ENCODE peak calls at places on chromosomes 3 and 15, in nine cellular contexts. One of them, this sample, is unnamed.

GRCh38 chr15:38050529-38050928 is 116.1 kb downstream of the TMCO5A start:
- DNase-seq in cardiac muscle cell: peak
- DNase-seq in heart right ventricle: no peak
- DNase-seq in mesendoderm: no peak
- DNase-seq in CD4-positive, alpha-beta memory T cell: no peak
- DNase-seq in CD4-positive, alpha-beta T cell: no peak
- DNase-seq in RWPE1: peak
- DNase-seq in uterus: no peak
- DNase-seq in neural progenitor cell: no peak
- DNase-seq in this sample: peak

GRCh38 chr3:100083209-100083608 is 31.1 kb downstream of the FILIP1L start:
- DNase-seq in cardiac muscle cell: no peak
- DNase-seq in heart right ventricle: no peak
- DNase-seq in mesendoderm: no peak
- DNase-seq in CD4-positive, alpha-beta memory T cell: no peak
- DNase-seq in CD4-positive, alpha-beta T cell: no peak
- DNase-seq in RWPE1: no peak
- DNase-seq in uterus: no peak
- DNase-seq in neural progenitor cell: no peak
- DNase-seq in this sample: no peak

GRCh38 chr3:173747427-173747826 is 349.9 kb downstream of the NLGN1 start:
- DNase-seq in cardiac muscle cell: no peak
- DNase-seq in heart right ventricle: no peak
- DNase-seq in mesendoderm: no peak
- DNase-seq in CD4-positive, alpha-beta memory T cell: no peak
- DNase-seq in CD4-positive, alpha-beta T cell: no peak
- DNase-seq in RWPE1: peak
- DNase-seq in uterus: no peak
- DNase-seq in neural progenitor cell: no peak
- DNase-seq in this sample: peak

GRCh38 chr3:76134166-76134565 is 348.8 kb upstream of the ZNF717 start:
- DNase-seq in cardiac muscle cell: no peak
- DNase-seq in heart right ventricle: no peak
- DNase-seq in mesendoderm: no peak
- DNase-seq in CD4-positive, alpha-beta memory T cell: no peak
- DNase-seq in CD4-positive, alpha-beta T cell: no peak
- DNase-seq in RWPE1: peak
- DNase-seq in uterus: no peak
- DNase-seq in neural progenitor cell: no peak
- DNase-seq in this sample: peak

GRCh38 chr3:57068437-57069089 is 8.1 kb downstream of the SPATA12 start:
- DNase-seq in cardiac muscle cell: peak
- DNase-seq in heart right ventricle: no peak
- DNase-seq in mesendoderm: no peak
- DNase-seq in CD4-positive, alpha-beta memory T cell: no peak
- DNase-seq in CD4-positive, alpha-beta T cell: no peak
- DNase-seq in RWPE1: peak
- DNase-seq in uterus: peak
- DNase-seq in neural progenitor cell: peak
- DNase-seq in this sample: peak

GRCh38 chr3:5295191-5295690 is 107.7 kb downstream of the EDEM1 start:
- DNase-seq in cardiac muscle cell: no peak
- DNase-seq in heart right ventricle: no peak
- DNase-seq in mesendoderm: no peak
- DNase-seq in CD4-positive, alpha-beta memory T cell: no peak
- DNase-seq in CD4-positive, alpha-beta T cell: no peak
- DNase-seq in RWPE1: no peak
- DNase-seq in uterus: no peak
- DNase-seq in neural progenitor cell: no peak
- DNase-seq in this sample: peak

GRCh38 chr3:19485267-19485666 is 337.0 kb downstream of the KCNH8 start:
- DNase-seq in cardiac muscle cell: no peak
- DNase-seq in heart right ventricle: no peak
- DNase-seq in mesendoderm: no peak
- DNase-seq in CD4-positive, alpha-beta memory T cell: no peak
- DNase-seq in CD4-positive, alpha-beta T cell: no peak
- DNase-seq in RWPE1: no peak
- DNase-seq in uterus: no peak
- DNase-seq in neural progenitor cell: no peak
- DNase-seq in this sample: no peak

GRCh38 chr3:182739619-182740018 is 53.7 kb upstream of the ATP11B start:
- DNase-seq in cardiac muscle cell: peak
- DNase-seq in heart right ventricle: no peak
- DNase-seq in mesendoderm: peak
- DNase-seq in CD4-positive, alpha-beta memory T cell: no peak
- DNase-seq in CD4-positive, alpha-beta T cell: no peak
- DNase-seq in RWPE1: no peak
- DNase-seq in uterus: no peak
- DNase-seq in neural progenitor cell: no peak
- DNase-seq in this sample: no peak

GRCh38 chr3:12943124-12944021 is 102.0 kb upstream of the RPL32 start:
- DNase-seq in cardiac muscle cell: no peak
- DNase-seq in heart right ventricle: peak
- DNase-seq in mesendoderm: no peak
- DNase-seq in CD4-positive, alpha-beta memory T cell: no peak
- DNase-seq in CD4-positive, alpha-beta T cell: no peak
- DNase-seq in RWPE1: no peak
- DNase-seq in uterus: no peak
- DNase-seq in neural progenitor cell: no peak
- DNase-seq in this sample: no peak

GRCh38 chr3:131172502-131172901 is 145.8 kb downstream of the NEK11 start:
- DNase-seq in cardiac muscle cell: no peak
- DNase-seq in heart right ventricle: no peak
- DNase-seq in mesendoderm: no peak
- DNase-seq in CD4-positive, alpha-beta memory T cell: no peak
- DNase-seq in CD4-positive, alpha-beta T cell: no peak
- DNase-seq in RWPE1: no peak
- DNase-seq in uterus: no peak
- DNase-seq in neural progenitor cell: no peak
- DNase-seq in this sample: no peak

GRCh38 chr15:65423977-65424679 is 1.4 kb upstream of the IGDCC4 start:
- DNase-seq in cardiac muscle cell: no peak
- DNase-seq in heart right ventricle: no peak
- DNase-seq in mesendoderm: peak
- DNase-seq in CD4-positive, alpha-beta memory T cell: no peak
- DNase-seq in CD4-positive, alpha-beta T cell: no peak
- DNase-seq in RWPE1: no peak
- DNase-seq in uterus: no peak
- DNase-seq in neural progenitor cell: no peak
- DNase-seq in this sample: no peak

GRCh38 chr3:45021524-45021923 is 4.6 kb upstream of the CLEC3B start:
- DNase-seq in cardiac muscle cell: peak
- DNase-seq in heart right ventricle: peak
- DNase-seq in mesendoderm: no peak
- DNase-seq in CD4-positive, alpha-beta memory T cell: no peak
- DNase-seq in CD4-positive, alpha-beta T cell: no peak
- DNase-seq in RWPE1: no peak
- DNase-seq in uterus: no peak
- DNase-seq in neural progenitor cell: no peak
- DNase-seq in this sample: no peak

GRCh38 chr3:172591171-172591605 is 68.0 kb upstream of the TNFSF10 start:
- DNase-seq in cardiac muscle cell: no peak
- DNase-seq in heart right ventricle: no peak
- DNase-seq in mesendoderm: peak
- DNase-seq in CD4-positive, alpha-beta memory T cell: no peak
- DNase-seq in CD4-positive, alpha-beta T cell: no peak
- DNase-seq in RWPE1: no peak
- DNase-seq in uterus: no peak
- DNase-seq in neural progenitor cell: no peak
- DNase-seq in this sample: no peak

GRCh38 chr3:188092648-188093047 is 61.3 kb upstream of the LPP start:
- DNase-seq in cardiac muscle cell: no peak
- DNase-seq in heart right ventricle: no peak
- DNase-seq in mesendoderm: no peak
- DNase-seq in CD4-positive, alpha-beta memory T cell: no peak
- DNase-seq in CD4-positive, alpha-beta T cell: no peak
- DNase-seq in RWPE1: no peak
- DNase-seq in uterus: no peak
- DNase-seq in neural progenitor cell: no peak
- DNase-seq in this sample: no peak

GRCh38 chr3:62602987-62603386 is 229.6 kb upstream of the FEZF2 start:
- DNase-seq in cardiac muscle cell: no peak
- DNase-seq in heart right ventricle: no peak
- DNase-seq in mesendoderm: no peak
- DNase-seq in CD4-positive, alpha-beta memory T cell: no peak
- DNase-seq in CD4-positive, alpha-beta T cell: no peak
- DNase-seq in RWPE1: no peak
- DNase-seq in uterus: no peak
- DNase-seq in neural progenitor cell: no peak
- DNase-seq in this sample: no peak

GRCh38 chr3:55623786-55624185 is 136.7 kb upstream of the WNT5A start:
- DNase-seq in cardiac muscle cell: no peak
- DNase-seq in heart right ventricle: no peak
- DNase-seq in mesendoderm: no peak
- DNase-seq in CD4-positive, alpha-beta memory T cell: no peak
- DNase-seq in CD4-positive, alpha-beta T cell: no peak
- DNase-seq in RWPE1: no peak
- DNase-seq in uterus: no peak
- DNase-seq in neural progenitor cell: no peak
- DNase-seq in this sample: peak
- H3K27ac ChIP-seq in cardiac muscle cell: no peak
- H3K27ac ChIP-seq in heart right ventricle: no peak
- H3K27ac ChIP-seq in mesendoderm: no peak
- H3K27ac ChIP-seq in CD4-positive, alpha-beta memory T cell: no peak
- H3K27ac ChIP-seq in CD4-positive, alpha-beta T cell: no peak
- H3K27ac ChIP-seq in RWPE1: no peak
- H3K27ac ChIP-seq in uterus: no peak
- H3K27ac ChIP-seq in neural progenitor cell: no peak
- H3K27ac ChIP-seq in this sample: peak

DNA sequence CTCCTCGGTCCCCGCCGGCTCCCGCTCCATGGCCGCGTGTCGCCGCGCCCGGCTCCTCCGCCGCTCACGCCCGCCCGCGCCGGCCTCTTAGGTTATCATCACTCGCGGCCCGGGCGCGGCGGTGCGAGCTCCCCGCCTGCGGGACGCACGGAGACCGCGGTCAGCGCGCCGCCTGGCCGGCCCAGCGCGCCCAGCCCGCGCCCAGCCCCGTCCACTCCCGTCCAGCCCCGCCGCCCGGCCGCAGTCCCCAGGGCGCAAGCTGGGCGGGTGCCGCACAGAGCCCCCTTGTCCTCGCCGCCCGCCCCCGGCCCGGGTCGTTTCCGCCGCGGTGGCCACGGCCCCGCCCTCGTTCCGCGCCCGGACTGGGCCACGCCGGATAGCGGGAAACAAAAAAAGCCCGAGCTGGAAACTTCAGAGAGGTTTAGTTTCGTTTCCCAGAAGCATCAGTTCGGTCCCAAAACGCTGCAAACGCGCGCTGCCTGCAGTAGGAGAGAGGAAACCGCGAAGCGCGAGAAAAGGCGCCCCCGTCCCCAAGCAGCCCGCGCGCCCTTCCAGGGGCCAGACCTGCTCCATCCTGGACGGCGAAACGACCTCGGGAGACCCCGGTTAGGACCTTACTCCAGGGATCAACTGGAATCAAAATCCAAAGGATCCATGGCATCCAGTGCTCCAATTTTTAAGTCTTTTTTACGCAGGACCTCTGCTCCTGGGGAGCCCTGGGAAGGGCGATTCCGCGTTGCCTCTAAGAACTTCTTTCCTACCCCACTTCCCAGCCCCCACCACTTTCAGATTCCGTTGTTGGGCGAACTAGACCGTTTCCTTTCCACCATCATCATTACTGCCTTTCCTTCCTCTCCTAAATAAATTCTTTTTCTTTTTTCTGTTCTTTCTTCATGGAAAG is at the start of gene ATP10A:
- DNase-seq in cardiac muscle cell: peak
- DNase-seq in heart right ventricle: peak
- DNase-seq in mesendoderm: peak
- DNase-seq in CD4-positive, alpha-beta memory T cell: peak
- DNase-seq in CD4-positive, alpha-beta T cell: no peak
- DNase-seq in RWPE1: no peak
- DNase-seq in uterus: no peak
- DNase-seq in neural progenitor cell: peak
- DNase-seq in this sample: no peak
- H3K27ac ChIP-seq in cardiac muscle cell: no peak
- H3K27ac ChIP-seq in heart right ventricle: peak
- H3K27ac ChIP-seq in mesendoderm: no peak
- H3K27ac ChIP-seq in CD4-positive, alpha-beta memory T cell: peak
- H3K27ac ChIP-seq in CD4-positive, alpha-beta T cell: peak
- H3K27ac ChIP-seq in RWPE1: peak
- H3K27ac ChIP-seq in uterus: no peak
- H3K27ac ChIP-seq in neural progenitor cell: no peak
- H3K27ac ChIP-seq in this sample: no peak

GRCh38 chr3:179038216-179038898 is 33.3 kb downstream of the ZMAT3 start:
- DNase-seq in cardiac muscle cell: no peak
- DNase-seq in heart right ventricle: no peak
- DNase-seq in mesendoderm: no peak
- DNase-seq in CD4-positive, alpha-beta memory T cell: no peak
- DNase-seq in CD4-positive, alpha-beta T cell: no peak
- DNase-seq in RWPE1: no peak
- DNase-seq in uterus: no peak
- DNase-seq in neural progenitor cell: no peak
- DNase-seq in this sample: no peak

GRCh38 chr3:179036626-179037300 is 34.8 kb downstream of the ZMAT3 start:
- DNase-seq in cardiac muscle cell: no peak
- DNase-seq in heart right ventricle: no peak
- DNase-seq in mesendoderm: peak
- DNase-seq in CD4-positive, alpha-beta memory T cell: no peak
- DNase-seq in CD4-positive, alpha-beta T cell: no peak
- DNase-seq in RWPE1: no peak
- DNase-seq in uterus: no peak
- DNase-seq in neural progenitor cell: no peak
- DNase-seq in this sample: no peak

GRCh38 chr3:179035232-179035631 is 36.4 kb downstream of the ZMAT3 start:
- DNase-seq in cardiac muscle cell: no peak
- DNase-seq in heart right ventricle: no peak
- DNase-seq in mesendoderm: no peak
- DNase-seq in CD4-positive, alpha-beta memory T cell: no peak
- DNase-seq in CD4-positive, alpha-beta T cell: no peak
- DNase-seq in RWPE1: no peak
- DNase-seq in uterus: no peak
- DNase-seq in neural progenitor cell: no peak
- DNase-seq in this sample: no peak

GRCh38 chr3:179036226-179036625 is 35.4 kb downstream of the ZMAT3 start:
- DNase-seq in cardiac muscle cell: no peak
- DNase-seq in heart right ventricle: no peak
- DNase-seq in mesendoderm: peak
- DNase-seq in CD4-positive, alpha-beta memory T cell: no peak
- DNase-seq in CD4-positive, alpha-beta T cell: no peak
- DNase-seq in RWPE1: no peak
- DNase-seq in uterus: no peak
- DNase-seq in neural progenitor cell: no peak
- DNase-seq in this sample: no peak

GRCh38 chr3:179037361-179037760 is 34.2 kb downstream of the ZMAT3 start:
- DNase-seq in cardiac muscle cell: peak
- DNase-seq in heart right ventricle: peak
- DNase-seq in mesendoderm: peak
- DNase-seq in CD4-positive, alpha-beta memory T cell: peak
- DNase-seq in CD4-positive, alpha-beta T cell: peak
- DNase-seq in RWPE1: peak
- DNase-seq in uterus: peak
- DNase-seq in neural progenitor cell: no peak
- DNase-seq in this sample: peak
- H3K27ac ChIP-seq in cardiac muscle cell: no peak
- H3K27ac ChIP-seq in heart right ventricle: no peak
- H3K27ac ChIP-seq in mesendoderm: no peak
- H3K27ac ChIP-seq in CD4-positive, alpha-beta memory T cell: peak
- H3K27ac ChIP-seq in CD4-positive, alpha-beta T cell: peak
- H3K27ac ChIP-seq in RWPE1: peak
- H3K27ac ChIP-seq in uterus: peak
- H3K27ac ChIP-seq in neural progenitor cell: no peak
- H3K27ac ChIP-seq in this sample: peak

GRCh38 chr3:64802460-64802859 is 114.7 kb upstream of the ADAMTS9 start:
- DNase-seq in cardiac muscle cell: no peak
- DNase-seq in heart right ventricle: no peak
- DNase-seq in mesendoderm: no peak
- DNase-seq in CD4-positive, alpha-beta memory T cell: no peak
- DNase-seq in CD4-positive, alpha-beta T cell: no peak
- DNase-seq in RWPE1: no peak
- DNase-seq in uterus: no peak
- DNase-seq in neural progenitor cell: no peak
- DNase-seq in this sample: no peak
- H3K27ac ChIP-seq in cardiac muscle cell: no peak
- H3K27ac ChIP-seq in heart right ventricle: no peak
- H3K27ac ChIP-seq in mesendoderm: peak
- H3K27ac ChIP-seq in CD4-positive, alpha-beta memory T cell: no peak
- H3K27ac ChIP-seq in CD4-positive, alpha-beta T cell: no peak
- H3K27ac ChIP-seq in RWPE1: no peak
- H3K27ac ChIP-seq in uterus: no peak
- H3K27ac ChIP-seq in neural progenitor cell: no peak
- H3K27ac ChIP-seq in this sample: no peak

This sample was measured in mammary epithelial cell.